ENCODE peak calls at places on chromosomes 1 and 21, in five cellular contexts. One of them, this sample, is unnamed.

GRCh38 chr1:37410080-37410479 is 64.3 kb upstream of the ZC3H12A start:
- DNase-seq in NAMALWA: no peak
- DNase-seq in fibroblast of pulmonary artery: no peak
- DNase-seq in NCI-H774: no peak
- DNase-seq in NCI-H1930: no peak
- DNase-seq in this sample: peak; percentile 50

GRCh38 chr1:77218477-77219165 is 609 bp downstream of the PIGK start:
- DNase-seq in NAMALWA: no peak
- DNase-seq in fibroblast of pulmonary artery: peak; percentile 30
- DNase-seq in NCI-H774: no peak
- DNase-seq in NCI-H1930: no peak
- DNase-seq in this sample: no peak

GRCh38 chr1:246608616-246609376 is 42.5 kb downstream of the CNST start:
- DNase-seq in NAMALWA: no peak
- DNase-seq in fibroblast of pulmonary artery: peak; percentile 97
- DNase-seq in NCI-H774: peak; percentile 87
- DNase-seq in NCI-H1930: no peak
- DNase-seq in this sample: no peak

GRCh38 chr1:23456226-23456625 is 27.8 kb downstream of the ASAP3 start:
- DNase-seq in NAMALWA: no peak
- DNase-seq in fibroblast of pulmonary artery: no peak
- DNase-seq in NCI-H774: no peak
- DNase-seq in NCI-H1930: no peak
- DNase-seq in this sample: no peak

GRCh38 chr21:27164208-27165172 is 197.6 kb upstream of the ADAMTS5 start:
- DNase-seq in NAMALWA: no peak
- DNase-seq in fibroblast of pulmonary artery: no peak
- DNase-seq in NCI-H774: no peak
- DNase-seq in NCI-H1930: no peak
- DNase-seq in this sample: no peak

GRCh38 chr1:12144969-12145368 is 21.8 kb upstream of the TNFRSF1B start:
- DNase-seq in NAMALWA: no peak
- DNase-seq in fibroblast of pulmonary artery: no peak
- DNase-seq in NCI-H774: no peak
- DNase-seq in NCI-H1930: no peak
- DNase-seq in this sample: no peak

GRCh38 chr1:221719987-221720386 is 21.9 kb downstream of the DUSP10 start:
- DNase-seq in NAMALWA: no peak
- DNase-seq in fibroblast of pulmonary artery: no peak
- DNase-seq in NCI-H774: no peak
- DNase-seq in NCI-H1930: no peak
- DNase-seq in this sample: no peak

GRCh38 chr1:86146566-86146965 is 10.0 kb downstream of the COL24A1 start:
- DNase-seq in NAMALWA: peak; percentile 7
- DNase-seq in fibroblast of pulmonary artery: no peak
- DNase-seq in NCI-H774: no peak
- DNase-seq in NCI-H1930: no peak
- DNase-seq in this sample: no peak

GRCh38 chr1:145959333-145959732 is 1.5 kb upstream of the LIX1L start:
- DNase-seq in NAMALWA: no peak
- DNase-seq in fibroblast of pulmonary artery: no peak
- DNase-seq in NCI-H774: no peak
- DNase-seq in NCI-H1930: no peak
- DNase-seq in this sample: no peak

GRCh38 chr1:171742577-171742922 is 685 bp upstream of the VAMP4 start:
- DNase-seq in NAMALWA: no peak
- DNase-seq in fibroblast of pulmonary artery: peak; percentile 22
- DNase-seq in NCI-H774: no peak
- DNase-seq in NCI-H1930: no peak
- DNase-seq in this sample: no peak

GRCh38 chr1:25519624-25520023 is 23.8 kb upstream of the LDLRAP1 start:
- DNase-seq in NAMALWA: no peak
- DNase-seq in fibroblast of pulmonary artery: peak; percentile 47
- DNase-seq in NCI-H774: no peak
- DNase-seq in NCI-H1930: no peak
- DNase-seq in this sample: no peak

GRCh38 chr1:60068393-60069045 is 5.1 kb downstream of the C1orf87 start:
- DNase-seq in NAMALWA: no peak
- DNase-seq in fibroblast of pulmonary artery: peak; percentile 53
- DNase-seq in NCI-H774: no peak
- DNase-seq in NCI-H1930: no peak
- DNase-seq in this sample: no peak

GRCh38 chr1:27538793-27539192 is 48.8 kb upstream of the WASF2 start:
- DNase-seq in NAMALWA: no peak
- DNase-seq in fibroblast of pulmonary artery: peak; percentile 45
- DNase-seq in NCI-H774: no peak
- DNase-seq in NCI-H1930: no peak
- DNase-seq in this sample: no peak

GRCh38 chr1:156236164-156236563 is 5.8 kb upstream of the BGLAP start:
- DNase-seq in NAMALWA: no peak
- DNase-seq in fibroblast of pulmonary artery: no peak
- DNase-seq in NCI-H774: no peak
- DNase-seq in NCI-H1930: no peak
- DNase-seq in this sample: no peak

GRCh38 chr1:180117764-180118116 is 36.9 kb upstream of the QSOX1 start:
- DNase-seq in NAMALWA: no peak
- DNase-seq in fibroblast of pulmonary artery: peak; percentile 75
- DNase-seq in NCI-H774: no peak
- DNase-seq in NCI-H1930: no peak
- DNase-seq in this sample: no peak

GRCh38 chr1:197619008-197619640 is 156.2 kb downstream of the DENND1B start:
- DNase-seq in NAMALWA: peak; percentile 28
- DNase-seq in fibroblast of pulmonary artery: peak; percentile 51
- DNase-seq in NCI-H774: peak; percentile 16
- DNase-seq in NCI-H1930: no peak
- DNase-seq in this sample: peak; percentile 61

GRCh38 chr1:172969611-172970010 is 81.1 kb downstream of the TNFSF18 start:
- DNase-seq in NAMALWA: no peak
- DNase-seq in fibroblast of pulmonary artery: peak; percentile 81
- DNase-seq in NCI-H774: no peak
- DNase-seq in NCI-H1930: no peak
- DNase-seq in this sample: no peak

GRCh38 chr1:219031821-219032220 is 141.9 kb upstream of the LYPLAL1 start:
- DNase-seq in NAMALWA: no peak
- DNase-seq in fibroblast of pulmonary artery: peak; percentile 31
- DNase-seq in NCI-H774: no peak
- DNase-seq in NCI-H1930: no peak
- DNase-seq in this sample: no peak

GRCh38 chr1:18283601-18284385 is 176.2 kb downstream of the IGSF21 start:
- DNase-seq in NAMALWA: no peak
- DNase-seq in fibroblast of pulmonary artery: no peak
- DNase-seq in NCI-H774: no peak
- DNase-seq in NCI-H1930: no peak
- DNase-seq in this sample: no peak

GRCh38 chr1:29380532-29380931 is 144.2 kb downstream of the PTPRU start:
- DNase-seq in NAMALWA: no peak
- DNase-seq in fibroblast of pulmonary artery: peak; percentile 8
- DNase-seq in NCI-H774: no peak
- DNase-seq in NCI-H1930: no peak
- DNase-seq in this sample: no peak

GRCh38 chr1:36710901-36711300 is 228.2 kb upstream of the CSF3R start:
- DNase-seq in NAMALWA: no peak
- DNase-seq in fibroblast of pulmonary artery: no peak
- DNase-seq in NCI-H774: no peak
- DNase-seq in NCI-H1930: no peak
- DNase-seq in this sample: no peak

GRCh38 chr1:64861611-64862010 is 104.7 kb downstream of the JAK1 start:
- DNase-seq in NAMALWA: no peak
- DNase-seq in fibroblast of pulmonary artery: peak; percentile 23
- DNase-seq in NCI-H774: no peak
- DNase-seq in NCI-H1930: no peak
- DNase-seq in this sample: no peak

GRCh38 chr21:37008705-37009104 is 2.2 kb downstream of the RIPPLY3 start:
- DNase-seq in NAMALWA: no peak
- DNase-seq in fibroblast of pulmonary artery: no peak
- DNase-seq in NCI-H774: peak; percentile 95
- DNase-seq in NCI-H1930: peak; percentile 77
- DNase-seq in this sample: peak; percentile 88

GRCh38 chr21:30580132-30580531 is 10.1 kb downstream of the KRTAP22-2 start:
- DNase-seq in NAMALWA: no peak
- DNase-seq in fibroblast of pulmonary artery: no peak
- DNase-seq in NCI-H774: no peak
- DNase-seq in NCI-H1930: no peak
- DNase-seq in this sample: no peak

GRCh38 chr1:84853743-84854721 is 39.0 kb downstream of the LPAR3 start:
- DNase-seq in NAMALWA: peak; percentile 4
- DNase-seq in fibroblast of pulmonary artery: peak; percentile 89
- DNase-seq in NCI-H774: no peak
- DNase-seq in NCI-H1930: no peak
- DNase-seq in this sample: no peak

GRCh38 chr1:184253921-184254320 is 132.9 kb upstream of the C1orf21 start:
- DNase-seq in NAMALWA: no peak
- DNase-seq in fibroblast of pulmonary artery: no peak
- DNase-seq in NCI-H774: no peak
- DNase-seq in NCI-H1930: no peak
- DNase-seq in this sample: no peak

GRCh38 chr1:61659061-61659460 is 65.9 kb downstream of the TM2D1 start:
- DNase-seq in NAMALWA: peak; percentile 39
- DNase-seq in fibroblast of pulmonary artery: no peak
- DNase-seq in NCI-H774: no peak
- DNase-seq in NCI-H1930: no peak
- DNase-seq in this sample: no peak

GRCh38 chr1:27192039-27192529 is 37.2 kb upstream of the SLC9A1 start:
- DNase-seq in NAMALWA: no peak
- DNase-seq in fibroblast of pulmonary artery: no peak
- DNase-seq in NCI-H774: no peak
- DNase-seq in NCI-H1930: no peak
- DNase-seq in this sample: no peak

GRCh38 chr1:202281316-202282016 is 60.3 kb downstream of the UBE2T start:
- DNase-seq in NAMALWA: no peak
- DNase-seq in fibroblast of pulmonary artery: peak; percentile 90
- DNase-seq in NCI-H774: no peak
- DNase-seq in NCI-H1930: no peak
- DNase-seq in this sample: no peak

GRCh38 chr1:227741166-227741870 is 6.1 kb downstream of the SNAP47 start:
- DNase-seq in NAMALWA: no peak
- DNase-seq in fibroblast of pulmonary artery: no peak
- DNase-seq in NCI-H774: no peak
- DNase-seq in NCI-H1930: no peak
- DNase-seq in this sample: no peak

GRCh38 chr1:67626495-67627235 is 58.3 kb upstream of the GADD45A start:
- DNase-seq in NAMALWA: no peak
- DNase-seq in fibroblast of pulmonary artery: peak; percentile 93
- DNase-seq in NCI-H774: no peak
- DNase-seq in NCI-H1930: no peak
- DNase-seq in this sample: no peak

This sample was measured in NCI-H1436 treated with DMSO at 0.1 percent for 48 hours.